ENCODE peak calls at places on chromosome 16, in five cellular contexts. B is tibial nerve, Q is A549, E is upper lobe of left lung, J is stomach. F is an unnamed sample.

GRCh38 chr16:53840472-53840871 is 136.5 kb downstream of the FTO start:
- DNase-seq in B (no peak), Q (no peak), E (no peak), J (no peak), F (no peak)

GRCh38 chr16:56211471-56211944 is 20.2 kb downstream of the GNAO1 start:
- DNase-seq in B (no peak), Q (no peak), E (no peak), J (no peak), F (peak)

GRCh38 chr16:87572959-87573358 is 29.3 kb upstream of the JPH3 start:
- DNase-seq in B (no peak), Q (no peak), E (no peak), J (no peak), F (no peak)

GRCh38 chr16:68013440-68013839 is 2.3 kb downstream of the DPEP2NB start:
- DNase-seq in B (no peak), Q (no peak), E (no peak), J (no peak), F (no peak)

GRCh38 chr16:17780181-17780580 is 309.4 kb upstream of the XYLT1 start:
- DNase-seq in B (no peak), Q (no peak), E (no peak), J (no peak), F (no peak)

GRCh38 chr16:2032285-2033056 is 5.8 kb downstream of the NHERF2 start:
- DNase-seq in B (no peak), Q (no peak), E (no peak), J (no peak), F (no peak)

GRCh38 chr16:72811188-72811720 is 236.7 kb downstream of the ZFHX3 start:
- DNase-seq in B (no peak), Q (no peak), E (peak), J (no peak), F (no peak)

GRCh38 chr16:77211880-77212735 is 12.9 kb downstream of the SYCE1L start:
- DNase-seq in B (no peak), Q (peak), E (peak), J (peak), F (peak)

GRCh38 chr16:54062361-54063346 is 223.9 kb downstream of the IRX3 start:
- DNase-seq in B (no peak), Q (no peak), E (no peak), J (no peak), F (no peak)

GRCh38 chr16:30438835-30439234 is 6.8 kb downstream of the SEPHS2 start:
- DNase-seq in B (no peak), Q (no peak), E (no peak), J (no peak), F (no peak)

GRCh38 chr16:22267764-22268163 is 29.4 kb upstream of the POLR3E start:
- DNase-seq in B (no peak), Q (no peak), E (no peak), J (no peak), F (no peak)

GRCh38 chr16:3623642-3624041 is 12.2 kb upstream of the SLX4 start:
- DNase-seq in B (no peak), Q (no peak), E (no peak), J (no peak), F (no peak)

GRCh38 chr16:69481901-69482341 is 57.5 kb downstream of the CYB5B start:
- DNase-seq in B (peak), Q (no peak), E (peak), J (peak), F (peak)

GRCh38 chr16:13312063-13312462 is 410.7 kb downstream of the SHISA9 start:
- DNase-seq in B (no peak), Q (no peak), E (no peak), J (no peak), F (no peak)

GRCh38 chr16:49708491-49708890 is 147.4 kb downstream of the ZNF423 start:
- DNase-seq in B (no peak), Q (no peak), E (no peak), J (no peak), F (no peak)

GRCh38 chr16:76748698-76749097 is 442.3 kb upstream of the MON1B start:
- DNase-seq in B (no peak), Q (no peak), E (no peak), J (no peak), F (no peak)

GRCh38 chr16:12972246-12972645 is 70.8 kb downstream of the SHISA9 start:
- DNase-seq in B (no peak), Q (no peak), E (no peak), J (no peak), F (no peak)

GRCh38 chr16:69711115-69711740 is 15.1 kb downstream of the NQO1 start:
- DNase-seq in B (no peak), Q (no peak), E (no peak), J (peak), F (peak)

GRCh38 chr16:58591083-58591482 is 38.5 kb downstream of the CNOT1 start:
- DNase-seq in B (no peak), Q (no peak), E (no peak), J (no peak), F (no peak)

GRCh38 chr16:20760346-20760745 is 3.5 kb upstream of the ACSM3 start:
- DNase-seq in B (no peak), Q (no peak), E (no peak), J (no peak), F (no peak)

GRCh38 chr16:8733849-8734540 is 59.6 kb downstream of the ABAT start:
- DNase-seq in B (no peak), Q (no peak), E (no peak), J (no peak), F (no peak)

GRCh38 chr16:54633943-54634362 is 296.7 kb upstream of the IRX5 start:
- DNase-seq in B (peak), Q (peak), E (no peak), J (peak), F (no peak)

GRCh38 chr16:14559809-14560227 is 70.2 kb downstream of the PARN start:
- DNase-seq in B (no peak), Q (no peak), E (no peak), J (peak), F (peak)

GRCh38 chr16:86925067-86925791 is 346.9 kb downstream of the FOXL1 start:
- DNase-seq in B (no peak), Q (no peak), E (no peak), J (no peak), F (no peak)

GRCh38 chr16:83935005-83935857 is 17.8 kb upstream of the OSGIN1 start:
- DNase-seq in B (no peak), Q (no peak), E (no peak), J (no peak), F (no peak)

GRCh38 chr16:50265260-50265659 is 1.1 kb upstream of the ADCY7 start:
- DNase-seq in B (no peak), Q (no peak), E (no peak), J (peak), F (peak)

GRCh38 chr16:82627811-82628339 is 1.1 kb downstream of the CDH13 start:
- DNase-seq in B (no peak), Q (no peak), E (peak), J (peak), F (peak)

GRCh38 chr16:3150346-3151218 is 15.8 kb downstream of the ZNF213 start:
- DNase-seq in B (peak), Q (peak), E (peak), J (peak), F (peak)

GRCh38 chr16:4892356-4893102 is 44.4 kb downstream of the PPL start:
- DNase-seq in B (no peak), Q (no peak), E (no peak), J (no peak), F (no peak)

GRCh38 chr16:5505093-5505887 is 407.7 kb upstream of the EEF2KMT start:
- DNase-seq in B (no peak), Q (no peak), E (no peak), J (no peak), F (no peak)

GRCh38 chr16:4686497-4687210 is 6.7 kb upstream of the NUDT16L1 start:
- DNase-seq in B (no peak), Q (no peak), E (peak), J (no peak), F (no peak)

GRCh38 chr16:79272141-79272577 is 328.4 kb downstream of the MAF start:
- DNase-seq in B (no peak), Q (no peak), E (peak), J (no peak), F (peak)

GRCh38 chr16:52725043-52725442 is 178.1 kb upstream of the TOX3 start:
- DNase-seq in B (no peak), Q (no peak), E (no peak), J (no peak), F (no peak)

GRCh38 chr16:48540222-48540900 is 69.6 kb downstream of the N4BP1 start:
- DNase-seq in B (no peak), Q (no peak), E (peak), J (no peak), F (no peak)

GRCh38 chr16:13896543-13897182 is 23.3 kb upstream of the ERCC4 start:
- DNase-seq in B (no peak), Q (no peak), E (no peak), J (no peak), F (no peak)

GRCh38 chr16:63876096-63876495 is 1245.8 kb downstream of the CDH11 start:
- DNase-seq in B (peak), Q (no peak), E (no peak), J (no peak), F (no peak)

GRCh38 chr16:9047689-9048301 is 43.6 kb upstream of the HAPSTR1 start:
- DNase-seq in B (peak), Q (peak), E (no peak), J (peak), F (peak)

DNA sequence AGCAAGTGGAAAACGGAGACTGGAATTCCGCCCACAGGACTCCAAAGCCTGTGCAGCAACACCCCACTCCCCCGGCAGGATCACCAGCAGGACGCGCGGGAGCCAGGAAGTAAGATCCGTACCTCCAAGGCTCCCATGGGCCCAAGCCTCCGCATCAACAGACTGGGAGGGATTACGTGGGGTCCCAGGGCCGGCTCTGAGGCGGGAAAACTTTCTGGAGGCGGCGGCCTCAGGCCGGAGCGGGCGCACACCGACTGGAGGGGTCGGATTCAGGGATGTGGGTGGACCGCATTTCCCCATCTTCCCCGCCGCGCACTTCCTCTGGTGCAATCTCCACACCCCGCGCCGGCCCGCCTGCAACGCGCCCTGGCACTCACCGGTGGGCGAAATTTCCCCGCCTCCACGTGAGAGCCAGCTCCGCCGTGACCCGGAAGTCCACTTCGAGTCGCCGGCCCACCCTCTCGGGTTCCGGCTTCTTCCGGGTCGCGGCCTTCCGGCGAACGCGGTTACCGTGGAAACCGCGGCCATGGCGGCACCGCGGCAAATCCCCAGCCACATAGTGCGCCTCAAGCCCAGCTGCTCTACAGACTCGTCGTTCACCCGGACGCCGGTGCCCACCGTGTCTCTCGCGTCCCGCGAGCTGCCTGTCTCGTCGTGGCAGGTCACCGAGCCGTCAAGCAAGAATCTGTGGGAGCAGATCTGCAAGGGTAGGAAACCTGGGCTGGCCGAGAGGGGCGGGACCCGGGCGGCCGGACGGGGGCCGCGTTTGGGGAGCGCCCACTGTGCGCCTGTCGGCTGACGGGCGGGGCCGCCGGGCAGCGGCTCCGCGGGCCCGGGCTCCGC is at the start of the genes IQCK and KNOP1:
- DNase-seq in B (peak), Q (peak), E (peak), J (peak), F (peak)
- H3K4me3 ChIP-seq in B (peak), Q (peak), E (peak), J (peak), F (peak)

DNA sequence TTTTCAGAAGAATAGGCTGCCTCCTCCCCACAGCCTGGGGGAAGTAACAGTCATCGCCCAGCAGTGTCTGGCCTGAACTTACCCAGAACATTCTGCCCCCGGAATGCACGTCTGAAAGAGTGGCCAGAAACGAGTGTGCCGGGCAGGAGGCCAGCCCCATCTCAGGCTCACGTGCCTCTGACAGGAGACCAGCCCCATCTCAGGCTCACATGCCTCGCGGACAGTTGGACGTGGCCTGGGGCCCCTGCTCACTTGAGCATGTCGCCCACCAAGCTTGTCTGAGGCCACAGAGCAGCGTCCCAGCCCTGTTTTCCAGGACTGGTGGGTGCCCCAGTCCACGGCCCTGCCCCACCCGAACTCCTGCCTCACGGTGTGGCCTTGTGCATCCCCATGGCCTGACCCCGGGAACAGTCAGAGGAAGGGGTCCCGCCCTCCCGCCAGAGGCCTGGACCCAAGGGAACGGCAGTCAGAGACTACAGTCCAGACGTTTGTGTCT is 16.3 kb upstream of the CDH15 start:
- DNase-seq in B (peak), Q (no peak), E (peak), J (peak), F (peak)
- TF ChIP-seq EP300 in B (peak), Q (no peak), E (no peak), J (no peak), F (no peak)

GRCh38 chr16:280991-281659 is 734 bp downstream of the ARHGDIG start:
- DNase-seq in B (no peak), Q (no peak), E (peak), J (no peak), F (no peak)

GRCh38 chr16:278863-279366 is 1.5 kb upstream of the ARHGDIG start:
- DNase-seq in B (no peak), Q (no peak), E (peak), J (peak), F (no peak)

GRCh38 chr16:280005-280421 is 378 bp upstream of the ARHGDIG start:
- DNase-seq in B (no peak), Q (no peak), E (peak), J (no peak), F (no peak)

GRCh38 chr16:280552-280951 is at the start of gene ARHGDIG:
- DNase-seq in B (no peak), Q (no peak), E (peak), J (no peak), F (no peak)

DNA sequence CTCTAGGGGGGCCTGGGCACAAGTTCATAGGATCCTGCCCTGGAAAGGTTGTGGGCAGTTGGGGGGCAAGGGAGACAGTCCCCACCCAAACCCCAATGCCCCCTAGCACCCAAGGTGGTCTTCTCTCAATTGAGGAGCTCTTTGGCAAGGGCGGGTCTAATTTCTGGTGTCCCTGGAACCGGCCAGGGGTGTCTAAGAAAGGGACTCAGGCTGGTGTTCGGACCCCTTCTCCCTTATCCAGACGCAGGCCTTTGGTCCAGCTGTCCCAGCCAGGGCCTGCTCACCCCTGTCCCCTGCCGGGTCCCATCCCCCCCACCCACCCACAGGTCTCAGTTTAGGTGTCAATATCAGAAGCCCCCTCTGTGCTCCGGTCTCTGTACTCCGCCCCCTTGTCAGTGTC is 860 bp upstream of the ARHGDIG start:
- DNase-seq in B (no peak), Q (no peak), E (no peak), J (no peak), F (no peak)
- H3K4me3 ChIP-seq in B (no peak), Q (no peak), E (no peak), J (peak), F (no peak)

DNA sequence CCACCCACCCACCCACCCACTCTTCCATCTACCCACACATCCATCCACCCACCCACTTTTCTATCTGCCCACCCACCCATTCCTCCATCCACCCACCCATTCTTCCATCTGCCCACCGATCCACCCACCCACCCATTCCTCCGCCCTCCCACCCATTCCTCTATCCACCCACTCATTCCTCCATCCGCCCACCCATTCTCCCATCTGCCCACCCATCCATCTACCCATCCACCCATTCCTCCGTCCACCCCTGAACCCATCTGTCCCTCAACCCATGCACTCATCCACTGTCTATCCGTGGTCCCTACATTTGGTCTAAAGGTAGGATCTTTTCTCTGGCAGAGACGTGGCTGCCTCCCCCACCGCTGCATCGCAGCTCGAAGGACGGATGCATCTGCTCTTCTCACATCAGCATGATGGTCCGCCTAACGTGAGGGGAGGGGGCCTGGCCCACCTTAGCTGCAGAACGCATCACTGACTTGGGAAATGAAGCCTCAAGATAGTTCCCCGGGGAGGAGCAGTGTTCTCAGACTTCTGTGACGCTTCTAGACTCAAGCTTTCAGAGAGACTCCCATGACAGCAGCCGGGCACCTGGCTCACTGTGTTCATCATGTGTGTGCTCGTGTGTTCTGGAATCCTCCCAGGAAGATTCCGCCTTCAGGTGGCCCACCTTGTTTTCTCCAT is 17.2 kb upstream of the GSE1 start:
- DNase-seq in B (no peak), Q (no peak), E (no peak), J (no peak), F (no peak)
- TF ChIP-seq EP300 in B (no peak), Q (no peak), E (no peak), J (no peak), F (no peak)

GRCh38 chr16:74775255-74775654 is 635 bp upstream of the FA2H start:
- DNase-seq in B (no peak), Q (no peak), E (no peak), J (no peak), F (no peak)

GRCh38 chr16:74776926-74777325 is 2.3 kb upstream of the FA2H start:
- DNase-seq in B (no peak), Q (no peak), E (no peak), J (no peak), F (no peak)

GRCh38 chr16:74773431-74774222 is 993 bp downstream of the FA2H start:
- DNase-seq in B (no peak), Q (no peak), E (no peak), J (no peak), F (peak)

GRCh38 chr16:74771656-74772315 is 2.8 kb downstream of the FA2H start:
- DNase-seq in B (no peak), Q (no peak), E (peak), J (no peak), F (no peak)

DNA sequence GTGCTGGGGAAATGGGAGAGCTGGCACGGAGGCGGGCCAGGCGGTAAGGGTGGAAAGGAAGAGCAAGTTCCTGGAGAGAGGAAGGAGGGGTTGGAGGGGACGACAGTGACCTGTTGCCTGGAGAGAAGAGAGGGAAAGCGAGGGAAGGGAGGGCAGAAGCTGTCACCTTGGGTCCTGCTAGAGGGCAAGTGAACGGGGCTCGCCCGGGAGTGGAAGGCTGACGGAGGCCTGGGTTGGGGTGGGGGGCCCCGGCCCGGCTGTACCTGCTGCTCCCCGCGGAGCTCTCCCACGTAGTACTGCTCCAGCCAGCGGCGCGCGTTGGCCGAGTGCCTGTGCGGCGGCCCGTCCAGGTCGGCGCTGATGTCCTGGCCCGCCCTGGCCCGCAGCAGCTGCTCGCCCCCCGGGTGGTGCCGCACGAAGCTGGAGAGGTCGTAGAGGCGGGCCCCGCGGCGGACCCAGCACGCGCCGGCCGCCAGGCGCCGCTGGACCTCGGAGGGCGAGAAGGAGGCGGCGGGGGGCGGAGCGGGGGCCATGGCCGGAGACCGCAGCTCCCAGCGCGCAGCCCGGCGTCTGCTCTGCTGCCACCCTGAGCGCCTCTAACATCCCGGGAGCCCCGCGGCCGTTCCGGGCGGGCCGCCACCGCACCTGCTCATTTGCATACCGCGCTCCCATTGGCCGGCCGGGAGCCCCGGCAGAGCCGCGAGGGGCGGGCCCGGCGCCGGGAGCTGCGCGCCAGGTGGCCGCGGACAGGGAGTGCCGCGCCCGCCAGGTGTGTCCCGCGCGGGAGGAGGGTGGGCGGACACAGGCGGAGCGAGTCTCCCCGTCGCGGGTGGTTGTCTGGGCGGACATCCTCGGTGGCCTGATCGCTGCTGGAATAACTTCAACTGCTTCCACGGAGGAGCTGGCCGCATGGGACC is at the start of gene FA2H:
- DNase-seq in B (peak), Q (peak), E (peak), J (peak), F (peak)
- H3K4me3 ChIP-seq in B (peak), Q (peak), E (peak), J (peak), F (peak)

GRCh38 chr16:57576429-57576870 is 34.0 kb downstream of the ADGRG5 start:
- DNase-seq in B (peak), Q (peak), E (no peak), J (peak), F (peak)
- TF ChIP-seq EP300 in B (no peak), Q (no peak), E (no peak), J (no peak), F (no peak)

GRCh38 chr16:25996052-25996451 is 304.3 kb downstream of the HS3ST4 start:
- DNase-seq in B (no peak), Q (no peak), E (no peak), J (no peak), F (no peak)
- H3K4me3 ChIP-seq in B (no peak), Q (no peak), E (no peak), J (no peak), F (no peak)